ENCODE peak calls at places on chromosomes 7 and 10, in six cellular contexts. One of them, this sample, is unnamed. For H3K27me3, the result is how much of the 10 kb centered on the place peaks cover.

GRCh38 chr7:111827863-111828504 is 265.7 kb upstream of the IMMP2L start:
- DNase-seq in mesenchymal stem cell: peak
- DNase-seq in effector memory CD4-positive, alpha-beta T cell: no peak
- DNase-seq in upper lobe of right lung: no peak
- DNase-seq in fibroblast of lung: peak
- DNase-seq in Peyer's patch: no peak
- DNase-seq in this sample: peak

GRCh38 chr10:15494850-15495249 is 123.8 kb upstream of the FAM171A1 start:
- DNase-seq in mesenchymal stem cell: peak
- DNase-seq in effector memory CD4-positive, alpha-beta T cell: no peak
- DNase-seq in upper lobe of right lung: no peak
- DNase-seq in fibroblast of lung: no peak
- DNase-seq in Peyer's patch: no peak
- DNase-seq in this sample: no peak

GRCh38 chr10:13352519-13352918 is 4.4 kb upstream of the SEPHS1 start:
- DNase-seq in mesenchymal stem cell: no peak
- DNase-seq in effector memory CD4-positive, alpha-beta T cell: no peak
- DNase-seq in upper lobe of right lung: no peak
- DNase-seq in fibroblast of lung: no peak
- DNase-seq in Peyer's patch: no peak
- DNase-seq in this sample: no peak

GRCh38 chr7:139647085-139647484 is 123.6 kb downstream of the CLEC2L start:
- DNase-seq in mesenchymal stem cell: no peak
- DNase-seq in effector memory CD4-positive, alpha-beta T cell: no peak
- DNase-seq in upper lobe of right lung: no peak
- DNase-seq in fibroblast of lung: no peak
- DNase-seq in Peyer's patch: peak
- DNase-seq in this sample: no peak

GRCh38 chr10:35043796-35044344 is 46.3 kb downstream of the CUL2 start:
- DNase-seq in mesenchymal stem cell: peak
- DNase-seq in effector memory CD4-positive, alpha-beta T cell: no peak
- DNase-seq in upper lobe of right lung: no peak
- DNase-seq in fibroblast of lung: peak
- DNase-seq in Peyer's patch: no peak
- DNase-seq in this sample: peak

GRCh38 chr7:41977165-41977651 is 259.8 kb downstream of the GLI3 start:
- DNase-seq in mesenchymal stem cell: peak
- DNase-seq in effector memory CD4-positive, alpha-beta T cell: no peak
- DNase-seq in upper lobe of right lung: no peak
- DNase-seq in fibroblast of lung: peak
- DNase-seq in Peyer's patch: no peak
- DNase-seq in this sample: peak

GRCh38 chr10:61332506-61332905 is 120.7 kb downstream of the TMEM26 start:
- DNase-seq in mesenchymal stem cell: no peak
- DNase-seq in effector memory CD4-positive, alpha-beta T cell: no peak
- DNase-seq in upper lobe of right lung: no peak
- DNase-seq in fibroblast of lung: no peak
- DNase-seq in Peyer's patch: no peak
- DNase-seq in this sample: no peak

GRCh38 chr7:68505721-68506120 is 1092.6 kb upstream of the AUTS2 start:
- DNase-seq in mesenchymal stem cell: no peak
- DNase-seq in effector memory CD4-positive, alpha-beta T cell: no peak
- DNase-seq in upper lobe of right lung: no peak
- DNase-seq in fibroblast of lung: no peak
- DNase-seq in Peyer's patch: no peak
- DNase-seq in this sample: no peak

GRCh38 chr10:86652361-86653202 is 1.8 kb upstream of the OPN4 start:
- DNase-seq in mesenchymal stem cell: no peak
- DNase-seq in effector memory CD4-positive, alpha-beta T cell: no peak
- DNase-seq in upper lobe of right lung: peak
- DNase-seq in fibroblast of lung: peak
- DNase-seq in Peyer's patch: no peak
- DNase-seq in this sample: no peak

GRCh38 chr7:115548756-115549155 is 481.8 kb downstream of the TFEC start:
- DNase-seq in mesenchymal stem cell: no peak
- DNase-seq in effector memory CD4-positive, alpha-beta T cell: no peak
- DNase-seq in upper lobe of right lung: no peak
- DNase-seq in fibroblast of lung: no peak
- DNase-seq in Peyer's patch: no peak
- DNase-seq in this sample: no peak

GRCh38 chr10:98154076-98154475 is 19.6 kb downstream of the R3HCC1L start:
- DNase-seq in mesenchymal stem cell: peak
- DNase-seq in effector memory CD4-positive, alpha-beta T cell: no peak
- DNase-seq in upper lobe of right lung: no peak
- DNase-seq in fibroblast of lung: no peak
- DNase-seq in Peyer's patch: no peak
- DNase-seq in this sample: peak

GRCh38 chr7:152894295-152895170 is 135.0 kb downstream of the ACTR3B start:
- DNase-seq in mesenchymal stem cell: no peak
- DNase-seq in effector memory CD4-positive, alpha-beta T cell: no peak
- DNase-seq in upper lobe of right lung: no peak
- DNase-seq in fibroblast of lung: no peak
- DNase-seq in Peyer's patch: no peak
- DNase-seq in this sample: peak

GRCh38 chr10:100081075-100082001 is at the start of gene CPN1:
- DNase-seq in mesenchymal stem cell: no peak
- DNase-seq in effector memory CD4-positive, alpha-beta T cell: no peak
- DNase-seq in upper lobe of right lung: no peak
- DNase-seq in fibroblast of lung: no peak
- DNase-seq in Peyer's patch: no peak
- DNase-seq in this sample: no peak

GRCh38 chr10:50393784-50394183 is 142.5 kb upstream of the ASAH2 start:
- DNase-seq in mesenchymal stem cell: peak
- DNase-seq in effector memory CD4-positive, alpha-beta T cell: no peak
- DNase-seq in upper lobe of right lung: no peak
- DNase-seq in fibroblast of lung: peak
- DNase-seq in Peyer's patch: no peak
- DNase-seq in this sample: peak

GRCh38 chr10:120570418-120570817 is 113.4 kb downstream of the PLPP4 start:
- DNase-seq in mesenchymal stem cell: no peak
- DNase-seq in effector memory CD4-positive, alpha-beta T cell: no peak
- DNase-seq in upper lobe of right lung: no peak
- DNase-seq in fibroblast of lung: no peak
- DNase-seq in Peyer's patch: no peak
- DNase-seq in this sample: no peak

GRCh38 chr10:88880287-88881094 is 446 bp downstream of the STAMBPL1 start:
- DNase-seq in mesenchymal stem cell: peak
- DNase-seq in effector memory CD4-positive, alpha-beta T cell: peak
- DNase-seq in upper lobe of right lung: peak
- DNase-seq in fibroblast of lung: peak
- DNase-seq in Peyer's patch: peak
- DNase-seq in this sample: peak

GRCh38 chr10:18073314-18073713 is 66.9 kb upstream of the CACNB2 start:
- DNase-seq in mesenchymal stem cell: no peak
- DNase-seq in effector memory CD4-positive, alpha-beta T cell: no peak
- DNase-seq in upper lobe of right lung: no peak
- DNase-seq in fibroblast of lung: no peak
- DNase-seq in Peyer's patch: no peak
- DNase-seq in this sample: no peak

GRCh38 chr10:6542999-6543430 is 37.1 kb downstream of the PRKCQ start:
- DNase-seq in mesenchymal stem cell: no peak
- DNase-seq in effector memory CD4-positive, alpha-beta T cell: peak
- DNase-seq in upper lobe of right lung: no peak
- DNase-seq in fibroblast of lung: no peak
- DNase-seq in Peyer's patch: peak
- DNase-seq in this sample: no peak

GRCh38 chr10:96376483-96376882 is 17.7 kb upstream of the OPALIN start:
- DNase-seq in mesenchymal stem cell: no peak
- DNase-seq in effector memory CD4-positive, alpha-beta T cell: no peak
- DNase-seq in upper lobe of right lung: no peak
- DNase-seq in fibroblast of lung: no peak
- DNase-seq in Peyer's patch: no peak
- DNase-seq in this sample: no peak

GRCh38 chr10:18397886-18398285 is 253.5 kb downstream of the NSUN6 start:
- DNase-seq in mesenchymal stem cell: no peak
- DNase-seq in effector memory CD4-positive, alpha-beta T cell: no peak
- DNase-seq in upper lobe of right lung: no peak
- DNase-seq in fibroblast of lung: no peak
- DNase-seq in Peyer's patch: no peak
- DNase-seq in this sample: no peak

GRCh38 chr7:20328692-20329091 is 2.0 kb upstream of the ITGB8 start:
- DNase-seq in mesenchymal stem cell: no peak
- DNase-seq in effector memory CD4-positive, alpha-beta T cell: no peak
- DNase-seq in upper lobe of right lung: no peak
- DNase-seq in fibroblast of lung: no peak
- DNase-seq in Peyer's patch: no peak
- DNase-seq in this sample: no peak

GRCh38 chr10:112373912-112374338 is at the start of gene ACSL5:
- DNase-seq in mesenchymal stem cell: no peak
- DNase-seq in effector memory CD4-positive, alpha-beta T cell: no peak
- DNase-seq in upper lobe of right lung: no peak
- DNase-seq in fibroblast of lung: no peak
- DNase-seq in Peyer's patch: no peak
- DNase-seq in this sample: no peak

GRCh38 chr7:139680676-139681462 is 96.9 kb downstream of the HIPK2 start:
- DNase-seq in mesenchymal stem cell: peak
- DNase-seq in effector memory CD4-positive, alpha-beta T cell: peak
- DNase-seq in upper lobe of right lung: no peak
- DNase-seq in fibroblast of lung: peak
- DNase-seq in Peyer's patch: no peak
- DNase-seq in this sample: peak

GRCh38 chr7:46775776-46776175 is 806.1 kb downstream of the TNS3 start:
- DNase-seq in mesenchymal stem cell: no peak
- DNase-seq in effector memory CD4-positive, alpha-beta T cell: no peak
- DNase-seq in upper lobe of right lung: no peak
- DNase-seq in fibroblast of lung: peak
- DNase-seq in Peyer's patch: no peak
- DNase-seq in this sample: peak

GRCh38 chr7:805261-805660 is 27.0 kb upstream of the SUN1 start:
- DNase-seq in mesenchymal stem cell: peak
- DNase-seq in effector memory CD4-positive, alpha-beta T cell: no peak
- DNase-seq in upper lobe of right lung: peak
- DNase-seq in fibroblast of lung: no peak
- DNase-seq in Peyer's patch: no peak
- DNase-seq in this sample: peak

GRCh38 chr10:130543787-130544186 is 407.6 kb downstream of the GLRX3 start:
- DNase-seq in mesenchymal stem cell: no peak
- DNase-seq in effector memory CD4-positive, alpha-beta T cell: no peak
- DNase-seq in upper lobe of right lung: no peak
- DNase-seq in fibroblast of lung: no peak
- DNase-seq in Peyer's patch: no peak
- DNase-seq in this sample: no peak

GRCh38 chr7:13920053-13920697 is 69.3 kb downstream of the ETV1 start:
- DNase-seq in mesenchymal stem cell: peak
- DNase-seq in effector memory CD4-positive, alpha-beta T cell: no peak
- DNase-seq in upper lobe of right lung: no peak
- DNase-seq in fibroblast of lung: peak
- DNase-seq in Peyer's patch: no peak
- DNase-seq in this sample: peak

GRCh38 chr10:112082134-112082533 is 101.4 kb downstream of the GPAM start:
- DNase-seq in mesenchymal stem cell: no peak
- DNase-seq in effector memory CD4-positive, alpha-beta T cell: no peak
- DNase-seq in upper lobe of right lung: no peak
- DNase-seq in fibroblast of lung: no peak
- DNase-seq in Peyer's patch: no peak
- DNase-seq in this sample: no peak

GRCh38 chr10:133089461-133089800 is 1.7 kb downstream of the ADGRA1 start:
- DNase-seq in mesenchymal stem cell: no peak
- DNase-seq in effector memory CD4-positive, alpha-beta T cell: no peak
- DNase-seq in upper lobe of right lung: no peak
- DNase-seq in fibroblast of lung: no peak
- DNase-seq in Peyer's patch: no peak
- DNase-seq in this sample: no peak
- H3K27me3 ChIP-seq in mesenchymal stem cell: under half
- H3K27me3 ChIP-seq in effector memory CD4-positive, alpha-beta T cell: under half
- H3K27me3 ChIP-seq in upper lobe of right lung: half or more
- H3K27me3 ChIP-seq in fibroblast of lung: under half
- H3K27me3 ChIP-seq in Peyer's patch: under half
- H3K27me3 ChIP-seq in this sample: half or more

DNA sequence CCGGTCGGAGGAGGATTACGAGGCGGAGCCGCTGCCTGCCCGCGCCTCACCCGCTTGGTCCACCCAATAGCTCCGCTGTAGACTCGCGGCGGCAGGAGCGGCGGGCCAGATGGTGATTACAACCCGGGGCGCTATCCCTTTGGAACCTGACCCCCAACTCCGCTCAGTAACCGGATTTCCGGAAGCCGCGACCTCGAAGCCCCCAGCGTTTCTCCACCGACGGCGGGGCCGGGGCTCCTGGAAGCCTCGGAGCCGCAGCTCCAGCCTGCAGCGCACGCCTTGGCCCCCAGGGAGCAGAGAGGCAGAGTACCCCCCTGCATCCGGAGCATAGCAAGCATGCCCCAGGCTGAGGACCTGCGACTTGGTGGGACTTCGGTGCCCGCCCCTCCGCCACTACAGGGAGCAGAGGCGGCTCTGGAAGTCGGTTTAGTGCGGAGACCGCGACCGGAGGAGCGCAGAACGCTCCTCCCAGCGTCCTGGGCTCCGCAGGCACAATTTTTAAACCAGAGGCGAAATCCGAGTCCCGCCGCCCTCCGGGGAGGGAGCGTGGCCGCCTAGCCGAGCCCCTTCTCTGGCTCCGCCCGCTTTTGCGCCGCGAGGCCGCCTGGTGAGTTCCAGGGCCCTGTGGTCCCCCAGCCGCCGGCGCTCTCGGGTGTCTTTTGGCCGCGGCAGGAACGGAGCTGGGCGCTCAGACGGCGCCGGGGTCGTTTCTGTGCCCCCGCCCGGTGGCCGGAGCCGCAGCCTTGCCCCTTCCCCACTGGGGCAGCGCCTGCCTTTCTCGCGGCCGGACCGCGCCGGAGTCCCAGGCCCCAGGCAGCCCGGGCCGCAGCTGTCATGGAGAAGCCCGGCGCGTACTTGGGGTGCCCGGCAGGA is 28.2 kb upstream of the BMS1 start:
- DNase-seq in mesenchymal stem cell: peak
- DNase-seq in effector memory CD4-positive, alpha-beta T cell: no peak
- DNase-seq in upper lobe of right lung: peak
- DNase-seq in fibroblast of lung: peak
- DNase-seq in Peyer's patch: no peak
- DNase-seq in this sample: peak
- H3K27me3 ChIP-seq in mesenchymal stem cell: under half
- H3K27me3 ChIP-seq in effector memory CD4-positive, alpha-beta T cell: under half
- H3K27me3 ChIP-seq in upper lobe of right lung: under half
- H3K27me3 ChIP-seq in fibroblast of lung: under half
- H3K27me3 ChIP-seq in Peyer's patch: under half
- H3K27me3 ChIP-seq in this sample: under half

DNA sequence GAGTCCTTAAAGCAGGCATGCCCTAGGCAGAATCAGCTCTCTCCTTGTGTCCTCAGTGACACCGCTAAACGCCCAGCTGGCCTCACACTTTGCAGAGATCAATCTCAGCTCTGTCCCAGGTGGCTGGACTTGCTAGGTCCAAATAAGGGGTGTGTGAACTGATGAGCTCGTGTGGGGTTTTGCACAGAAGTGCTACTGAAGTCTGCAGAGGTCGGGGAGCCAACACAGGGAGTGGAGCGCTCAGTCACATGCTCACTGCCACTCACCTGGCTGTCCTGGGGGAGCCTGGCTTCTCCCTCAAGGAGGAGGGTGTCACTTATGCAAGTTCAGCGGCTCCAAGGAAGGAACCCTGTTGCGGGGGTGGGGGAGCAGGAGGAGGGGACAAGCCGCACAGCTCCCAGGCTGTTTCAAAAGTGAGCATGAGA is 2.0 kb downstream of the ELN start:
- DNase-seq in mesenchymal stem cell: no peak
- DNase-seq in effector memory CD4-positive, alpha-beta T cell: no peak
- DNase-seq in upper lobe of right lung: no peak
- DNase-seq in fibroblast of lung: no peak
- DNase-seq in Peyer's patch: no peak
- DNase-seq in this sample: peak
- H3K27me3 ChIP-seq in mesenchymal stem cell: under half
- H3K27me3 ChIP-seq in effector memory CD4-positive, alpha-beta T cell: under half
- H3K27me3 ChIP-seq in upper lobe of right lung: under half
- H3K27me3 ChIP-seq in fibroblast of lung: under half
- H3K27me3 ChIP-seq in Peyer's patch: under half
- H3K27me3 ChIP-seq in this sample: under half

GRCh38 chr7:76230214-76230613 is 28.5 kb downstream of the SRRM3 start:
- DNase-seq in mesenchymal stem cell: no peak
- DNase-seq in effector memory CD4-positive, alpha-beta T cell: no peak
- DNase-seq in upper lobe of right lung: no peak
- DNase-seq in fibroblast of lung: no peak
- DNase-seq in Peyer's patch: no peak
- DNase-seq in this sample: no peak
- H3K27me3 ChIP-seq in mesenchymal stem cell: half or more
- H3K27me3 ChIP-seq in effector memory CD4-positive, alpha-beta T cell: under half
- H3K27me3 ChIP-seq in upper lobe of right lung: half or more
- H3K27me3 ChIP-seq in fibroblast of lung: under half
- H3K27me3 ChIP-seq in Peyer's patch: under half
- H3K27me3 ChIP-seq in this sample: under half

This sample was measured in GM23248.